ENCODE peak calls at places on chromosomes 7 and 10, in six cellular contexts. B, H, K, O, A and S are unnamed samples.

GRCh38 chr7:142892941-142893340 is 7.4 kb upstream of the TRPV6 start:
- DNase-seq in B (no peak), H (no peak), K (no peak), O (no peak), A (no peak), S (no peak)

GRCh38 chr7:106041140-106041717 is 70.9 kb downstream of the SYPL1 start:
- DNase-seq in B (peak; percentile 47), H (peak; percentile 35), K (no peak), O (peak; percentile 64), A (peak; percentile 19), S (peak; percentile 50)

GRCh38 chr10:109773818-109774440 is 149.4 kb downstream of the XPNPEP1 start:
- DNase-seq in B (no peak), H (peak; percentile 19), K (no peak), O (no peak), A (no peak), S (peak; percentile 14)

GRCh38 chr7:126700807-126701604 is 551.7 kb downstream of the GRM8 start:
- DNase-seq in B (peak; percentile 52), H (peak; percentile 98), K (no peak), O (peak; percentile 60), A (peak; percentile 43), S (peak; percentile 99)

GRCh38 chr7:143367972-143368371 is 5.5 kb upstream of the FAM131B start:
- DNase-seq in B (no peak), H (no peak), K (no peak), O (peak; percentile 93), A (no peak), S (no peak)

GRCh38 chr10:33772370-33773331 is 438.2 kb upstream of the NRP1 start:
- DNase-seq in B (peak; percentile 34), H (peak; percentile 55), K (no peak), O (no peak), A (no peak), S (no peak)

GRCh38 chr7:25759281-25759680 is 392.7 kb upstream of the NFE2L3 start:
- DNase-seq in B (no peak), H (no peak), K (no peak), O (no peak), A (no peak), S (no peak)

GRCh38 chr7:95180-95862 is 97.0 kb upstream of the FAM20C start:
- DNase-seq in B (no peak), H (no peak), K (no peak), O (no peak), A (no peak), S (no peak)

GRCh38 chr10:104038958-104039752 is 46.5 kb downstream of the COL17A1 start:
- DNase-seq in B (no peak), H (no peak), K (no peak), O (no peak), A (no peak), S (no peak)

DNA sequence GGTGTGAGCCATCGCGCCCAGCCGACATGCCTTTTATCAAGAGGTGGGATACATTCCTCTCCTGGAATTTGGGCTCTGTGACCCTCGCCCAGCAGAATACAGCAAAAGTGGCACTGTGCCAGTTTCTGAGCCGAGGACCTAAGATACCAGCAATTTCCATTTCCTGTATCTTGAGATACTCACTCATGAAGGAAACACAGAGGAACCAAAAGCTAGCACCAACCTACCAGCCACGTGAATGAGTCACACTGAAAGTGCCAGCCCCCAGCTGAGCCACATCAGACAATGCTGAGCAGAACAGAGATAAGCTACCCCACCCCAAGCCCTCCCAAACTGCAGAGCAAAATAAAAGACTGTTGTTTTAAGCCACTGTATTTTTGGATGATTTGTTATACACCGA is 56.3 kb downstream of the CACUL1 start:
- DNase-seq in B (peak; percentile 14), H (peak; percentile 71), K (no peak), O (peak; percentile 57), A (peak; percentile 85), S (peak; percentile 87)
- H3K27ac ChIP-seq in B (no peak overlapping the region), H (no peak overlapping the region), K (no peak overlapping the region), O (no peak overlapping the region), A (peak overlapping the region; percentile 20), S (no peak overlapping the region)

GRCh38 chr7:44229546-44230105 is 28.8 kb downstream of the YKT6 start:
- DNase-seq in B (no peak), H (no peak), K (no peak), O (no peak), A (no peak), S (no peak)
- H3K27ac ChIP-seq in B (no peak overlapping the region), H (no peak overlapping the region), K (no peak overlapping the region), O (no peak overlapping the region), A (no peak overlapping the region), S (no peak overlapping the region)

GRCh38 chr10:50381637-50382036 is 130.3 kb upstream of the ASAH2 start:
- DNase-seq in B (no peak), H (no peak), K (no peak), O (no peak), A (no peak), S (no peak)

GRCh38 chr10:50384839-50385238 is 133.5 kb upstream of the ASAH2 start:
- DNase-seq in B (no peak), H (no peak), K (no peak), O (no peak), A (no peak), S (no peak)

GRCh38 chr10:50379652-50380051 is 128.3 kb upstream of the ASAH2 start:
- DNase-seq in B (no peak), H (peak; percentile 30), K (no peak), O (no peak), A (no peak), S (no peak)

GRCh38 chr10:50384238-50384637 is 132.9 kb upstream of the ASAH2 start:
- DNase-seq in B (no peak), H (no peak), K (no peak), O (no peak), A (no peak), S (no peak)

GRCh38 chr10:50382576-50383023 is 131.3 kb upstream of the ASAH2 start:
- DNase-seq in B (no peak), H (no peak), K (no peak), O (no peak), A (no peak), S (no peak)
- H3K27ac ChIP-seq in B (no peak overlapping the region), H (no peak overlapping the region), K (no peak overlapping the region), O (no peak overlapping the region), A (no peak overlapping the region), S (no peak overlapping the region)

GRCh38 chr7:124413029-124413428 is 352.6 kb downstream of the GPR37 start:
- DNase-seq in B (no peak), H (no peak), K (no peak), O (no peak), A (no peak), S (no peak)

GRCh38 chr7:124411796-124412195 is 353.8 kb downstream of the GPR37 start:
- DNase-seq in B (peak; percentile 5), H (no peak), K (no peak), O (no peak), A (no peak), S (no peak)

GRCh38 chr7:124412531-124412930 is 353.1 kb downstream of the GPR37 start:
- DNase-seq in B (no peak), H (no peak), K (no peak), O (no peak), A (no peak), S (no peak)
- H3K27ac ChIP-seq in B (no peak overlapping the region), H (no peak overlapping the region), K (no peak overlapping the region), O (no peak overlapping the region), A (no peak overlapping the region), S (no peak overlapping the region)

GRCh38 chr10:86109421-86109820 is 257.2 kb downstream of the GRID1 start:
- DNase-seq in B (no peak), H (no peak), K (no peak), O (no peak), A (no peak), S (no peak)
- H3K27ac ChIP-seq in B (no peak overlapping the region), H (no peak overlapping the region), K (no peak overlapping the region), O (no peak overlapping the region), A (no peak overlapping the region), S (no peak overlapping the region)